ENCODE peak calls at places on chromosomes 13 and 19, in four cellular contexts. Y is NCI-H2081, X is activated T-cell treated with anti-CD3 and anti-CD28 coated beads for 24 hours, C is amniotic stem cell. O is an unnamed sample.

GRCh38 chr19:16496613-16496983 is 404 bp downstream of the C19orf44 start:
- DNase-seq in Y (no peak), X (no peak), C (no peak), O (no peak)

GRCh38 chr13:75458696-75459422 is 23.1 kb downstream of the TBC1D4 start:
- DNase-seq in Y (peak; percentile 66), X (no peak), C (no peak), O (peak; percentile 23)

GRCh38 chr13:113766035-113766800 is 7.2 kb downstream of the TMEM255B start:
- DNase-seq in Y (no peak), X (no peak), C (no peak), O (no peak)

GRCh38 chr13:76723551-76724232 is 162.5 kb downstream of the KCTD12 start:
- DNase-seq in Y (no peak), X (peak; percentile 3), C (peak; percentile 69), O (no peak)

GRCh38 chr19:55457683-55458457 is 3.6 kb downstream of the ISOC2 start:
- DNase-seq in Y (no peak), X (no peak), C (no peak), O (no peak)

GRCh38 chr13:39385621-39386231 is 217.3 kb downstream of the LHFPL6 start:
- DNase-seq in Y (peak; percentile 19), X (no peak), C (no peak), O (peak; percentile 28)

GRCh38 chr19:53156888-53157287 is 2.0 kb downstream of the ZNF347 start:
- DNase-seq in Y (no peak), X (no peak), C (no peak), O (no peak)

GRCh38 chr13:111639994-111640393 is 319.6 kb downstream of the TEX29 start:
- DNase-seq in Y (no peak), X (no peak), C (no peak), O (no peak)

GRCh38 chr13:31944262-31945160 is 87.1 kb upstream of the FRY start:
- DNase-seq in Y (no peak), X (no peak), C (no peak), O (no peak)

GRCh38 chr13:90622547-90622946 is 724.9 kb upstream of the MIR17HG start:
- DNase-seq in Y (no peak), X (no peak), C (no peak), O (no peak)

GRCh38 chr13:112042496-112042895 is 24.5 kb upstream of the SOX1 start:
- DNase-seq in Y (no peak), X (no peak), C (no peak), O (no peak)

GRCh38 chr13:24207841-24208240 is 47.3 kb downstream of the SPATA13 start:
- DNase-seq in Y (no peak), X (no peak), C (no peak), O (no peak)

GRCh38 chr19:6108721-6109633 is 1.3 kb downstream of the RFX2 start:
- DNase-seq in Y (no peak), X (no peak), C (no peak), O (no peak)

GRCh38 chr19:53160350-53160749 is 1.5 kb upstream of the ZNF347 start:
- DNase-seq in Y (no peak), X (no peak), C (no peak), O (no peak)

GRCh38 chr19:815079-815774 is 6.5 kb downstream of the PLPPR3 start:
- DNase-seq in Y (no peak), X (no peak), C (no peak), O (no peak)

GRCh38 chr19:45047188-45047797 is 8.4 kb downstream of the CLASRP start:
- DNase-seq in Y (no peak), X (no peak), C (no peak), O (no peak)

GRCh38 chr19:10009269-10009665 is 1.0 kb downstream of the COL5A3 start:
- DNase-seq in Y (no peak), X (no peak), C (no peak), O (no peak)

GRCh38 chr19:15107056-15108010 is at the start of gene SYDE1:
- DNase-seq in Y (no peak), X (peak; percentile 19), C (peak; percentile 16), O (no peak)

GRCh38 chr13:28636677-28637317 is 22.1 kb upstream of the POMP start:
- DNase-seq in Y (peak; percentile 37), X (peak; percentile 32), C (peak; percentile 61), O (peak; percentile 3)

GRCh38 chr13:64471916-64472315 is 2758.2 kb downstream of the PCDH9 start:
- DNase-seq in Y (peak; percentile 14), X (no peak), C (peak; percentile 9), O (no peak)

GRCh38 chr13:109610517-109610916 is 175.9 kb downstream of the IRS2 start:
- DNase-seq in Y (no peak), X (no peak), C (no peak), O (no peak)

GRCh38 chr19:57559008-57559403 is 657 bp downstream of the ZNF550 start:
- DNase-seq in Y (no peak), X (no peak), C (no peak), O (no peak)

GRCh38 chr13:110499621-110500281 is 61.8 kb downstream of the RAB20 start:
- DNase-seq in Y (peak; percentile 89), X (no peak), C (peak; percentile 11), O (peak; percentile 58)

GRCh38 chr13:27496851-27497250 is 46.5 kb upstream of the MTIF3 start:
- DNase-seq in Y (no peak), X (no peak), C (no peak), O (no peak)

GRCh38 chr13:99151516-99151915 is 49.1 kb upstream of the UBAC2 start:
- DNase-seq in Y (no peak), X (no peak), C (no peak), O (no peak)

GRCh38 chr19:292281-292884 is 1.2 kb upstream of the PLPP2 start:
- DNase-seq in Y (no peak), X (no peak), C (no peak), O (no peak)

O was measured in NCI-H2107.